ENCODE peak calls at places on chromosome 17, in four cellular contexts. W, Y, O and N are unnamed samples.

GRCh38 chr17:36008998-36009665 is 7.8 kb upstream of the CCL15 start:
- DNase-seq in W (no peak), Y (no peak), O (no peak), N (no peak)

GRCh38 chr17:33261911-33262665 is 31.0 kb downstream of the ASIC2 start:
- DNase-seq in W (no peak), Y (no peak), O (no peak), N (no peak)

GRCh38 chr17:72370819-72371218 is 250.0 kb downstream of the SOX9 start:
- DNase-seq in W (no peak), Y (no peak), O (no peak), N (no peak)

GRCh38 chr17:15431201-15431600 is 36.2 kb downstream of the CDRT4 start:
- DNase-seq in W (no peak), Y (no peak), O (no peak), N (no peak)

GRCh38 chr17:48427598-48427997 is 2.4 kb downstream of the SKAP1 start:
- DNase-seq in W (no peak), Y (peak), O (no peak), N (peak)

GRCh38 chr17:79991140-79991923 is 44.3 kb downstream of the TBC1D16 start:
- DNase-seq in W (peak), Y (peak), O (peak), N (peak)

GRCh38 chr17:64741924-64742670 is 80.0 kb upstream of the SMURF2 start:
- DNase-seq in W (no peak), Y (no peak), O (peak), N (no peak)

GRCh38 chr17:40068917-40069750 is 6.4 kb downstream of the THRA start:
- DNase-seq in W (peak), Y (peak), O (peak), N (peak)

GRCh38 chr17:80122026-80122575 is 20.7 kb downstream of the GAA start:
- DNase-seq in W (no peak), Y (no peak), O (no peak), N (no peak)

GRCh38 chr17:78397681-78398101 is 19.2 kb downstream of the PGS1 start:
- DNase-seq in W (no peak), Y (no peak), O (no peak), N (no peak)

GRCh38 chr17:28807925-28808641 is 34.5 kb downstream of the FAM222B start:
- DNase-seq in W (no peak), Y (no peak), O (peak), N (no peak)

GRCh38 chr17:1896243-1897163 is 66.7 kb downstream of the RPA1 start:
- DNase-seq in W (no peak), Y (no peak), O (no peak), N (no peak)

GRCh38 chr17:17042851-17043667 is 802 bp downstream of the MPRIP start:
- DNase-seq in W (peak), Y (no peak), O (no peak), N (peak)

GRCh38 chr17:19900809-19901208 is 33.1 kb upstream of the ULK2 start:
- DNase-seq in W (no peak), Y (no peak), O (no peak), N (no peak)

GRCh38 chr17:36989173-36989572 is 40.4 kb downstream of the AATF start:
- DNase-seq in W (no peak), Y (no peak), O (no peak), N (no peak)

GRCh38 chr17:4045477-4045876 is 81.2 kb upstream of the ATP2A3 start:
- DNase-seq in W (no peak), Y (no peak), O (no peak), N (no peak)

GRCh38 chr17:2853111-2853721 is 57.0 kb downstream of the RAP1GAP2 start:
- DNase-seq in W (peak), Y (no peak), O (no peak), N (peak)

GRCh38 chr17:80253631-80254395 is 6.8 kb upstream of the RNF213 start:
- DNase-seq in W (peak), Y (no peak), O (no peak), N (no peak)

GRCh38 chr17:80414508-80414802 is 512 bp upstream of the ENDOV start:
- DNase-seq in W (no peak), Y (no peak), O (no peak), N (no peak)

GRCh38 chr17:7538891-7539290 is 10.0 kb upstream of the TNFSF12 start:
- DNase-seq in W (no peak), Y (no peak), O (no peak), N (no peak)

GRCh38 chr17:18319604-18320256 is 4.6 kb downstream of the SMCR8 start:
- DNase-seq in W (no peak), Y (no peak), O (no peak), N (peak)

GRCh38 chr17:32921013-32921412 is 6.9 kb upstream of the TMEM98 start:
- DNase-seq in W (no peak), Y (no peak), O (no peak), N (no peak)

GRCh38 chr17:68775969-68776368 is 174.8 kb upstream of the FAM20A start:
- DNase-seq in W (no peak), Y (no peak), O (no peak), N (no peak)

GRCh38 chr17:16818340-16818739 is 128.3 kb downstream of the CCDC144A start:
- DNase-seq in W (no peak), Y (no peak), O (no peak), N (no peak)

GRCh38 chr17:4938670-4939553 is 934 bp downstream of the SLC25A11 start:
- DNase-seq in W (peak), Y (no peak), O (no peak), N (no peak)

GRCh38 chr17:40287159-40287493 is 553 bp upstream of the CDC6 start:
- DNase-seq in W (no peak), Y (no peak), O (no peak), N (no peak)

GRCh38 chr17:4229627-4230026 is 34.2 kb downstream of the ANKFY1 start:
- DNase-seq in W (no peak), Y (no peak), O (peak), N (no peak)

GRCh38 chr17:33973491-33973890 is 281.6 kb upstream of the CCL2 start:
- DNase-seq in W (no peak), Y (no peak), O (no peak), N (no peak)

GRCh38 chr17:20232611-20233010 is 223.5 kb downstream of the SPECC1 start:
- DNase-seq in W (no peak), Y (no peak), O (no peak), N (no peak)

GRCh38 chr17:28057731-28058246 is 15.3 kb downstream of the NLK start:
- DNase-seq in W (no peak), Y (no peak), O (no peak), N (peak)

GRCh38 chr17:219696-220095 is 38.2 kb upstream of the DOC2B start:
- DNase-seq in W (no peak), Y (no peak), O (no peak), N (no peak)
- H3K27ac ChIP-seq in W (no peak), Y (no peak), O (no peak), N (no peak)

DNA sequence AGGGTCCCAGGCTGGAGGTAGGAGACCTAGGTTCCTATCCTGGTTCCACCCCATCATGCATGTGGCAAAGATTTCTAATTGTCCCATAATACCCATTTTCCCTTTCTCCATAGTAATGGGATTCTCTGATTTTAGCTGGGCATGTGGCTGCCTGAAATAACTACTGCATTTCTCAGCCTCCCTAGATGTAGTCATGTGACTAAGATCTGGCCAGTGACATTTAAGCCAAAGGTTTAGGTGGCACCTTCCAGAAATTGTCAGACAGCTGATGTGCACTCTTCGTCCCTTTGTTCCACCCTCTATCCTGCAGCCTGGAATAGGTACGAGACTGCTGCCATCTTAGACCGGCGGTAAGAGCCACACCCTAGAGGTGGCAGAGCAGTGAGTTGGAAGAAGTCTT is 8.2 kb downstream of the NXPH3 start:
- DNase-seq in W (no peak), Y (no peak), O (no peak), N (no peak)
- H3K27ac ChIP-seq in W (no peak), Y (no peak), O (no peak), N (no peak)

DNA sequence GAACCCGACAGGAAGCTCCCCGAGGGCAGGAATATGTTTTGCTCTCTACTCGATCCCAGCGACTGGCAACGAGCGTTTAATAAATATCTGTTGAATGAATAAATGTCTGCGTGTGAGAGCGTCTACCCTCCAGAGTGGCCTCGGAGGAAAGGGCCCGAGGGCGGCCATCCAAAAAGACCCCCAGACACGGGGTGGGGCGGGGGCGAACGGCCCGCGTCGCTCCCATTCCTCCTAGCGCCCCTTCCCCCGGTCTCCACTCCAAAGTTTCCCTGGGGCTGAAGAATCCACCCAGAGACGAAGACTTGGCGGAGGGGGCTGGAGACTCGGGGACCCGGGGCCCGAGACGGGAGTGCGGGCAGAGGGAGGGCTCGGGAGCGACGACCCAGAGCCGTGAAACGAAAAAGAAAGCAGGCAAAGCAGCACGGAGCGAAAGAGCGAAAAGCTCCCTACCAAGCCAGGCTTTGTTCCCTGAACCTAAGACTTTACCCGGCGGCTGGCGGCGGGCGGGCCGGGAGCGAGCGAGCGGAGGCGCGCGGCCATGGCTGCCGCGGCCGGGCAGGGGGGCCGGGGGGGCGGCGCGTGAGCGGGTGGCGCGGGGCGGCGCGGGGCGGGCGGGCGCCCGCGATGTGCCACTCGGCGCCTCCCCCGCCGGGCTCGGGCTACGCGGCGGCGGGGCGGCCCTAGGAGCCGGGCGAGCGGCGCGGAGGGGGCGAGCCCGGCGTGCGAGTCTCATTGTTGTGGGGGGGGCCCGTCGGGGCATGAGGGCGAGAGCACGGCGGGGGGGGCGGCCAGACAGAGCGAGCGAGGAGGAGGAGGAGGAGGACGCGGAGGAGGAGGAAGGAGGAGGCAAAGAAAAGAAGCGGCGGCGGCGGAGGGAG is at the start of gene MLLT6:
- DNase-seq in W (peak), Y (peak), O (peak), N (peak)
- H3K27ac ChIP-seq in W (peak), Y (peak), O (peak), N (peak)

DNA sequence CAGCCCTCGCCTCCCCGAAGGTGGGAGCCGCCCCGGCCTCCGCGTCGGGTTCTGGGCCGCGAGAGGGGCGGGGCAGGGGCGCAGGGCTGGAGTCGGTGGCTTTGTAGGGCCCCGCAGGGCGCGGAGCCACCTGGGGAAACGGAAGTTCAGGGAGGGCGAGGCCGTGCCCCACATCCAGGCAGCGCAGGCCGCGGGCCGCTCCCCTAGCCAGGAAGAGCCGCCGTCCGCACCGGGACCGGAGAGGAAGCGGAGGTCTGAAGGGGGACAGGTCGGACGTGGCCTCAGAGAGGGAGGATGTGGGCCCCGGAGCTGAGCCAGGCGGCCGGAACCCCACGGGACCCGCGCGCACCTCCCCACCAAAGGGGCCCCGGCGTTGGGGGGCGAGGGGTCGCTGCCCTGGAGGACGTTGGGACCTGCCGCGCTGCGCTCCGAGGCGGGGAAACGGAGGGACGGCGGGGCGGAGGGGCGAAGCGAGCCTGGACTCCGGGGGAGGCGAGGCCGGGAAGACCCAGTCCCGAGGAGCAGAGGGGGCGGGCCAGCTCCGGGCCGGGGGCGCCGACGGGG is 482 bp upstream of the SLC16A3 start:
- DNase-seq in W (peak), Y (peak), O (no peak), N (peak)
- H3K27ac ChIP-seq in W (peak), Y (peak), O (peak), N (peak)

DNA sequence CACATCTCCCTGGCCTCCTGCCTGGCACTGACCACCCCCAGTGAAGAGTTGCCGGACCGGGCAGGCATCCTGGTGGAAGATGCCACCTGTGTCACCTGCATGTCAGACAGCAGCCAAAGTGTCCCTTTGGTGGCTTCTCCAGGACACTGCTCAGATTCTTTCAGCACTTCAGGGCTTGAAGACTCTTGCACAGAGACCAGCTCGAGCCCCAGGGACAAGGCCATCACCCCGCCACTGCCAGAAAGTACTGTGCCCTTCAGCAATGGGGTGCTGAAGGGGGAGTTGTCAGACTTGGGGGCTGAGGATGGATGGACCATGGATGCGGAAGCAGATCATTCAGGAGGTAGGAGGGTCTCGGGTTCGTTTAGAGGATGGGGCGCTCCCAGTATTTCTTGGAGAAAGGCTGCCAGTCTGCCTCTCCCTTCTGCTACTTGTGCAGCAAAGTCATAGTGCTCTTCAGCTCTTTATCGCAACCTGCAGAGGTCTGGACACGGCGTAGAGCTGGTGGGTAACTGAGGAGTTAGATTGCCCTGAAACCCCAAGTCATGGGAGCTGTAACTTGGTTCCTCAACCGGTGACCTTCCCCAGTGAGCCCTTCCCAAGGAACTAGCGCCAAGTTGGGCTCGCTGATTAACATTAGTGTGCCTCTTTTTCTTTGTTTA is 21.9 kb downstream of the AKAP1 start:
- DNase-seq in W (no peak), Y (no peak), O (no peak), N (no peak)
- H3K27ac ChIP-seq in W (peak), Y (no peak), O (no peak), N (no peak)

GRCh38 chr17:67413399-67413798 is 36.3 kb downstream of the PITPNC1 start:
- DNase-seq in W (no peak), Y (no peak), O (no peak), N (no peak)

GRCh38 chr17:67414130-67414529 is 37.0 kb downstream of the PITPNC1 start:
- DNase-seq in W (no peak), Y (no peak), O (no peak), N (no peak)

GRCh38 chr17:67414559-67414958 is 37.5 kb downstream of the PITPNC1 start:
- DNase-seq in W (no peak), Y (no peak), O (no peak), N (no peak)

GRCh38 chr17:67417507-67417906 is 40.4 kb downstream of the PITPNC1 start:
- DNase-seq in W (no peak), Y (no peak), O (no peak), N (no peak)

GRCh38 chr17:67415291-67415690 is 38.2 kb downstream of the PITPNC1 start:
- DNase-seq in W (no peak), Y (no peak), O (no peak), N (no peak)
- H3K27ac ChIP-seq in W (no peak), Y (no peak), O (no peak), N (no peak)

GRCh38 chr17:47224971-47225370 is 15.8 kb downstream of the MYL4 start:
- DNase-seq in W (no peak), Y (no peak), O (no peak), N (no peak)

GRCh38 chr17:47225911-47226688 is 17.0 kb downstream of the MYL4 start:
- DNase-seq in W (no peak), Y (no peak), O (no peak), N (no peak)

GRCh38 chr17:47227862-47228261 is 18.7 kb downstream of the MYL4 start:
- DNase-seq in W (no peak), Y (no peak), O (no peak), N (no peak)

GRCh38 chr17:47223460-47223859 is 14.3 kb downstream of the MYL4 start:
- DNase-seq in W (no peak), Y (no peak), O (no peak), N (no peak)

DNA sequence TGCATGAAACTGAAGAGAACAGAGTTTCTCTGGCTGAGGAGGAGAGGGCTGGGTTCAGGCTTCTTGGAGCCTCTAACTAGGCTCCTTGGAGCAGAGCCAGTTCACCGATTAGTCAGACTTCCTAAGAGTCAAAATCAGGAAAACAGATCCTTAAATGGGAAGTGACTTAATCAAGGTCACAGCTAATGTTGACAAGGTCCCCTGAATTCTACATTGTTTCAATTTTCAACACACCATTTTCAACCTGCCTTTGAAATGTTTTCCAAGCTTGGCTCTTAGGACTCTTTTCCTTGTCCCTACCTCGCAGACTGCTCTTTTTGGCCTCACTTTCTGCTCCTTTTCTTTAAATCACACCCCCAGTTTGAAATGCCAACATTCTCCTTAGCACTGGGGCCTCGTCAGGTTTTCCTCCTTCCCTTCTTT is 16.3 kb downstream of the MYL4 start:
- DNase-seq in W (no peak), Y (no peak), O (peak), N (no peak)
- H3K27ac ChIP-seq in W (peak), Y (no peak), O (peak), N (no peak)